ENCODE peak calls at places on chromosome 21, in five cellular contexts. One of them, this sample, is unnamed.

GRCh38 chr21:42552407-42553336 is 39.0 kb downstream of the SLC37A1 start:
- DNase-seq in AG09319: no peak
- DNase-seq in fibroblast of mammary gland: no peak
- DNase-seq in SJSA1: no peak
- DNase-seq in activated CD8-positive, alpha-beta memory T cell treated with anti-CD3 and anti-CD28 coated beads, Interleukin-2, amount 50 U/mL, for 4 hours: no peak
- DNase-seq in this sample: no peak

GRCh38 chr21:26043891-26044290 is 126.7 kb downstream of the APP start:
- DNase-seq in AG09319: no peak
- DNase-seq in SJSA1: no peak
- DNase-seq in fibroblast of mammary gland: no peak
- DNase-seq in activated CD8-positive, alpha-beta memory T cell treated with anti-CD3 and anti-CD28 coated beads, Interleukin-2, amount 50 U/mL, for 4 hours: no peak
- DNase-seq in this sample: no peak

GRCh38 chr21:28148400-28149064 is 844.1 kb downstream of the LTN1 start:
- DNase-seq in fibroblast of mammary gland: no peak
- DNase-seq in activated CD8-positive, alpha-beta memory T cell treated with anti-CD3 and anti-CD28 coated beads, Interleukin-2, amount 50 U/mL, for 4 hours: no peak
- DNase-seq in AG09319: no peak
- DNase-seq in SJSA1: no peak
- DNase-seq in this sample: peak; percentile 57

GRCh38 chr21:42144679-42145568 is 73.8 kb downstream of the UMODL1 start:
- DNase-seq in SJSA1: no peak
- DNase-seq in fibroblast of mammary gland: no peak
- DNase-seq in AG09319: no peak
- DNase-seq in activated CD8-positive, alpha-beta memory T cell treated with anti-CD3 and anti-CD28 coated beads, Interleukin-2, amount 50 U/mL, for 4 hours: no peak
- DNase-seq in this sample: no peak

GRCh38 chr21:30994917-30995316 is 43.4 kb downstream of the KRTAP19-8 start:
- DNase-seq in activated CD8-positive, alpha-beta memory T cell treated with anti-CD3 and anti-CD28 coated beads, Interleukin-2, amount 50 U/mL, for 4 hours: no peak
- DNase-seq in AG09319: no peak
- DNase-seq in SJSA1: no peak
- DNase-seq in fibroblast of mammary gland: no peak
- DNase-seq in this sample: no peak

GRCh38 chr21:16315223-16315622 is 585.4 kb downstream of the USP25 start:
- DNase-seq in activated CD8-positive, alpha-beta memory T cell treated with anti-CD3 and anti-CD28 coated beads, Interleukin-2, amount 50 U/mL, for 4 hours: no peak
- DNase-seq in AG09319: no peak
- DNase-seq in SJSA1: no peak
- DNase-seq in fibroblast of mammary gland: no peak
- DNase-seq in this sample: no peak

GRCh38 chr21:42245348-42246185 is 26.6 kb downstream of the ABCG1 start:
- DNase-seq in AG09319: no peak
- DNase-seq in fibroblast of mammary gland: no peak
- DNase-seq in SJSA1: no peak
- DNase-seq in activated CD8-positive, alpha-beta memory T cell treated with anti-CD3 and anti-CD28 coated beads, Interleukin-2, amount 50 U/mL, for 4 hours: no peak
- DNase-seq in this sample: no peak

GRCh38 chr21:45164838-45165237 is 90.5 kb downstream of the ADARB1 start:
- DNase-seq in activated CD8-positive, alpha-beta memory T cell treated with anti-CD3 and anti-CD28 coated beads, Interleukin-2, amount 50 U/mL, for 4 hours: no peak
- DNase-seq in AG09319: no peak
- DNase-seq in fibroblast of mammary gland: no peak
- DNase-seq in SJSA1: no peak
- DNase-seq in this sample: no peak

GRCh38 chr21:33644383-33645074 is 2.2 kb downstream of the ITSN1 start:
- DNase-seq in fibroblast of mammary gland: peak; percentile 82
- DNase-seq in activated CD8-positive, alpha-beta memory T cell treated with anti-CD3 and anti-CD28 coated beads, Interleukin-2, amount 50 U/mL, for 4 hours: no peak
- DNase-seq in SJSA1: no peak
- DNase-seq in AG09319: no peak
- DNase-seq in this sample: peak; percentile 92

GRCh38 chr21:27649323-27649722 is 682.4 kb upstream of the ADAMTS5 start:
- DNase-seq in activated CD8-positive, alpha-beta memory T cell treated with anti-CD3 and anti-CD28 coated beads, Interleukin-2, amount 50 U/mL, for 4 hours: no peak
- DNase-seq in SJSA1: peak; percentile 43
- DNase-seq in fibroblast of mammary gland: peak; percentile 97
- DNase-seq in AG09319: peak; percentile 39
- DNase-seq in this sample: peak; percentile 92

GRCh38 chr21:36188081-36188681 is 31.6 kb downstream of the DOP1B start:
- DNase-seq in fibroblast of mammary gland: no peak
- DNase-seq in SJSA1: no peak
- DNase-seq in activated CD8-positive, alpha-beta memory T cell treated with anti-CD3 and anti-CD28 coated beads, Interleukin-2, amount 50 U/mL, for 4 hours: no peak
- DNase-seq in AG09319: no peak
- DNase-seq in this sample: no peak

GRCh38 chr21:35163381-35163780 is 114.3 kb upstream of the RUNX1 start:
- DNase-seq in fibroblast of mammary gland: peak; percentile 60
- DNase-seq in activated CD8-positive, alpha-beta memory T cell treated with anti-CD3 and anti-CD28 coated beads, Interleukin-2, amount 50 U/mL, for 4 hours: no peak
- DNase-seq in SJSA1: no peak
- DNase-seq in AG09319: no peak
- DNase-seq in this sample: no peak

GRCh38 chr21:36134820-36135390 is at the start of gene CBR3:
- DNase-seq in activated CD8-positive, alpha-beta memory T cell treated with anti-CD3 and anti-CD28 coated beads, Interleukin-2, amount 50 U/mL, for 4 hours: peak; percentile 45
- DNase-seq in fibroblast of mammary gland: peak; percentile 37
- DNase-seq in AG09319: no peak
- DNase-seq in SJSA1: peak; percentile 66
- DNase-seq in this sample: peak; percentile 36

GRCh38 chr21:46038871-46039397 is 57.4 kb downstream of the COL6A1 start:
- DNase-seq in activated CD8-positive, alpha-beta memory T cell treated with anti-CD3 and anti-CD28 coated beads, Interleukin-2, amount 50 U/mL, for 4 hours: no peak
- DNase-seq in AG09319: no peak
- DNase-seq in SJSA1: peak; percentile 63
- DNase-seq in fibroblast of mammary gland: peak; percentile 99
- DNase-seq in this sample: peak; percentile 84

GRCh38 chr21:44596068-44596725 is 3.9 kb upstream of the KRTAP10-6 start:
- DNase-seq in activated CD8-positive, alpha-beta memory T cell treated with anti-CD3 and anti-CD28 coated beads, Interleukin-2, amount 50 U/mL, for 4 hours: no peak
- DNase-seq in AG09319: no peak
- DNase-seq in SJSA1: no peak
- DNase-seq in fibroblast of mammary gland: no peak
- DNase-seq in this sample: no peak

GRCh38 chr21:45945066-45945867 is 36.3 kb upstream of the COL6A1 start:
- DNase-seq in SJSA1: no peak
- DNase-seq in fibroblast of mammary gland: no peak
- DNase-seq in activated CD8-positive, alpha-beta memory T cell treated with anti-CD3 and anti-CD28 coated beads, Interleukin-2, amount 50 U/mL, for 4 hours: no peak
- DNase-seq in AG09319: no peak
- DNase-seq in this sample: no peak

GRCh38 chr21:34874689-34875513 is 174.2 kb downstream of the RUNX1 start:
- DNase-seq in fibroblast of mammary gland: no peak
- DNase-seq in SJSA1: no peak
- DNase-seq in activated CD8-positive, alpha-beta memory T cell treated with anti-CD3 and anti-CD28 coated beads, Interleukin-2, amount 50 U/mL, for 4 hours: no peak
- DNase-seq in AG09319: no peak
- DNase-seq in this sample: no peak

GRCh38 chr21:43864806-43865470 is at the start of gene AGPAT3:
- DNase-seq in AG09319: no peak
- DNase-seq in activated CD8-positive, alpha-beta memory T cell treated with anti-CD3 and anti-CD28 coated beads, Interleukin-2, amount 50 U/mL, for 4 hours: peak; percentile 54
- DNase-seq in SJSA1: no peak
- DNase-seq in fibroblast of mammary gland: no peak
- DNase-seq in this sample: no peak

GRCh38 chr21:31731112-31731801 is 661 bp downstream of the SCAF4 start:
- DNase-seq in activated CD8-positive, alpha-beta memory T cell treated with anti-CD3 and anti-CD28 coated beads, Interleukin-2, amount 50 U/mL, for 4 hours: peak; percentile 51
- DNase-seq in AG09319: no peak
- DNase-seq in SJSA1: peak; percentile 37
- DNase-seq in fibroblast of mammary gland: peak; percentile 34
- DNase-seq in this sample: no peak

GRCh38 chr21:29371464-29371863 is 72.7 kb downstream of the BACH1 start:
- DNase-seq in SJSA1: no peak
- DNase-seq in AG09319: no peak
- DNase-seq in activated CD8-positive, alpha-beta memory T cell treated with anti-CD3 and anti-CD28 coated beads, Interleukin-2, amount 50 U/mL, for 4 hours: no peak
- DNase-seq in fibroblast of mammary gland: peak; percentile 28
- DNase-seq in this sample: no peak

GRCh38 chr21:46065993-46066842 is 31.7 kb upstream of the COL6A2 start:
- DNase-seq in fibroblast of mammary gland: no peak
- DNase-seq in AG09319: no peak
- DNase-seq in activated CD8-positive, alpha-beta memory T cell treated with anti-CD3 and anti-CD28 coated beads, Interleukin-2, amount 50 U/mL, for 4 hours: no peak
- DNase-seq in SJSA1: no peak
- DNase-seq in this sample: no peak

GRCh38 chr21:21624674-21625073 is 626.5 kb downstream of the NCAM2 start:
- DNase-seq in AG09319: no peak
- DNase-seq in activated CD8-positive, alpha-beta memory T cell treated with anti-CD3 and anti-CD28 coated beads, Interleukin-2, amount 50 U/mL, for 4 hours: no peak
- DNase-seq in SJSA1: no peak
- DNase-seq in fibroblast of mammary gland: peak; percentile 57
- DNase-seq in this sample: peak; percentile 65

GRCh38 chr21:36630485-36631206 is 68.3 kb upstream of the SIM2 start:
- DNase-seq in fibroblast of mammary gland: peak; percentile 45
- DNase-seq in AG09319: no peak
- DNase-seq in SJSA1: peak; percentile 23
- DNase-seq in activated CD8-positive, alpha-beta memory T cell treated with anti-CD3 and anti-CD28 coated beads, Interleukin-2, amount 50 U/mL, for 4 hours: peak; percentile 64
- DNase-seq in this sample: peak; percentile 57

GRCh38 chr21:37195078-37195477 is 72.1 kb downstream of the VPS26C start:
- DNase-seq in SJSA1: no peak
- DNase-seq in activated CD8-positive, alpha-beta memory T cell treated with anti-CD3 and anti-CD28 coated beads, Interleukin-2, amount 50 U/mL, for 4 hours: no peak
- DNase-seq in AG09319: no peak
- DNase-seq in fibroblast of mammary gland: no peak
- DNase-seq in this sample: no peak

This sample was measured in fibroblast of pulmonary artery.